ENCODE peak calls at places on chromosomes 1 and 21, in ten cellular contexts. I, P, S, A, L, Z, V, B, R and U are unnamed samples. For H3K27me3, the result is how much of the 10 kb centered on the place peaks cover.

GRCh38 chr1:5886140-5886483 is 106.1 kb downstream of the NPHP4 start:
- DNase-seq in B (no peak), P (no peak), A (no peak), Z (no peak), I (no peak), V (no peak), S (no peak), L (no peak), R (no peak), U (no peak)

GRCh38 chr1:116567790-116568667 is 2.8 kb downstream of the CD58 start:
- DNase-seq in L (no peak), V (no peak), R (no peak), P (no peak), A (no peak), I (no peak), S (no peak), B (no peak), Z (no peak), U (no peak)

GRCh38 chr1:211734791-211735190 is 59.4 kb upstream of the NEK2 start:
- DNase-seq in V (no peak), S (no peak), I (no peak), B (no peak), R (no peak), P (no peak), Z (peak), L (peak), A (no peak), U (no peak)

GRCh38 chr1:7366955-7367665 is 404.0 kb upstream of the VAMP3 start:
- DNase-seq in L (no peak), B (no peak), P (no peak), V (no peak), I (no peak), A (no peak), Z (no peak), S (peak), R (no peak), U (no peak)

GRCh38 chr1:154866995-154867795 is 2.9 kb downstream of the KCNN3 start:
- DNase-seq in B (no peak), L (peak), I (no peak), R (no peak), V (peak), S (peak), A (no peak), Z (no peak), P (no peak), U (no peak)

GRCh38 chr1:55584521-55585401 is 369.6 kb upstream of the USP24 start:
- DNase-seq in P (no peak), S (no peak), Z (no peak), A (no peak), I (no peak), R (no peak), L (no peak), B (no peak), V (no peak), U (no peak)

GRCh38 chr1:47967868-47968267 is 29.3 kb downstream of the TRABD2B start:
- DNase-seq in L (no peak), R (no peak), Z (no peak), A (no peak), I (no peak), P (no peak), S (no peak), V (no peak), B (no peak), U (no peak)

GRCh38 chr1:245716561-245716960 is 561.8 kb downstream of the KIF26B start:
- DNase-seq in A (no peak), R (no peak), B (no peak), L (no peak), V (no peak), P (no peak), S (no peak), I (no peak), Z (no peak), U (no peak)

GRCh38 chr21:45580576-45581321 is 38.5 kb upstream of the SLC19A1 start:
- DNase-seq in S (no peak), A (no peak), Z (no peak), B (no peak), I (no peak), P (no peak), L (no peak), V (peak), R (no peak), U (no peak)

GRCh38 chr1:32767641-32768040 is 49.5 kb downstream of the YARS1 start:
- DNase-seq in A (no peak), Z (no peak), R (no peak), V (no peak), S (no peak), L (no peak), I (no peak), B (no peak), P (no peak), U (no peak)

DNA sequence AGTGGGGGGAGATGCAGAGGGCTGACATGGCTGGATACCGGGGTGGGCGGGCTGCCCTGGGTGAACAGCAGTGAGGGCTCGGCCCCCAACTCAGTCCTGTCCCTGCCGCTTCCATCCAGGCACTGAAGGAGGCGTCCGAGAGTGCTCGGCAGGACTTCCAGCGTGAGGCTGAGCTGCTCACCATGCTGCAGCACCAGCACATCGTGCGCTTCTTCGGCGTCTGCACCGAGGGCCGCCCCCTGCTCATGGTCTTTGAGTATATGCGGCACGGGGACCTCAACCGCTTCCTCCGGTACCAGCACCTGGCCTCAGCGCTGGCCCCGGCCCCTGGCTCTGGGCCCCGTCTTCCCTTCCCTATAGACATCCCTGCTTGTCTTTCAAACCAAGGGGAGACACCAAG is 15.6 kb downstream of the NTRK1 start:
- DNase-seq in A (no peak), V (no peak), L (no peak), I (no peak), R (no peak), B (no peak), S (no peak), P (no peak), Z (no peak), U (no peak)
- H3K27me3 ChIP-seq in A (under half), V (under half), L (under half), I (under half), R (half or more), B (under half), S (under half), P (under half), Z (under half), U (under half)

GRCh38 chr1:153174624-153175023 is 23.9 kb upstream of the SPRR2G start:
- DNase-seq in R (no peak), Z (no peak), L (peak), S (no peak), B (no peak), I (no peak), V (no peak), P (no peak), A (no peak), U (no peak)
- H3K27me3 ChIP-seq in R (under half), Z (under half), L (under half), S (under half), B (under half), I (under half), V (under half), P (under half), A (under half), U (under half)

DNA sequence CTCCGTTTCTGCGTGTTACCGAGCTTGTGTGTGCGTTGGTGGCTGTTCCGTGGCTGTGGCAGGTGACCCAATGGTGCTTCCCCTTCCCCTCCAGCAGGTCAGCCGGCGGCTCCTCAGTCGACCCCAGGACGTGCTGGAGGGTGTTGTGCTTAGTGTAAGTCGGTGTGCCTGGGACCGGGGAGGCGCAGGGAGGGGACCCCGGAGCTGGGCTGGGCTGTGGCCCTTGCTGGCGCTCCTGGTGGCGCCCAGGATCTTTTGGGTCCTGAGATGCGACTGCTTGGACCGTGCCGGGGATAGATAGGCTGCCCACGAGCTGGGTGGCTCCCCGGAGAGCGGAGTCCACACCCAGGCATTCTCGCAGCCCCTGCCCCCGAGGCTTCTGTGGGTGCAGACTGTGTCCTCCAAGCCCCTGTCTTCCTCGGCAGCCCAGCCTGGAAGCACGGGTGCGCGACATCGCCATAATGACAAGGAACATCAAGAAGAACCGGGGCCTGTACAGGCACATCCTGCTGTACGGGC is 5.9 kb downstream of the ATAD3C start:
- DNase-seq in A (no peak), P (no peak), B (no peak), R (no peak), V (no peak), Z (no peak), I (no peak), L (no peak), S (no peak), U (no peak)
- H3K27me3 ChIP-seq in A (under half), P (under half), B (under half), R (under half), V (under half), Z (under half), I (under half), L (under half), S (under half), U (under half)

DNA sequence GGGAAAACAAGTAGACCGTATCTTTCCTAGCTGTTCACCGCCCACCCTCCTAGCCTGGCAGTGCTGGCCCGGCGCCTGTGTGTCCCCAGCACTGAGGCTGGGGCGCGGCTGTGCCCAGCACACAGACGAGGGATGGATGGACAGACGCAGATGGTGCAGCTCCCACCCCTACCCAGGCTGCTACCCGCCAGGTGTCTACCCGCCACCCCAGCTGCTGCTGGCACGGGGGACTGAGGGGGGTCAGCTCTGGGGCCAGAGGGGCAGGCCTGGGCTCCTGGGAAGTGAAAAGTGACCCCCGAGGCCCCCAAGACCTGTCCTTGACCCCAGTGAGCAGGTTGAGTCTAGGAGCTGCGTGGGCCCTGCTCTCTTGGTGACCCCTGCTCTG is 2.9 kb upstream of the VWA1 start:
- DNase-seq in P (no peak), V (no peak), S (peak), Z (peak), L (no peak), B (no peak), A (no peak), I (no peak), R (no peak), U (no peak)
- H3K27me3 ChIP-seq in P (under half), V (under half), S (under half), Z (under half), L (under half), B (under half), A (under half), I (under half), R (under half), U (under half)

DNA sequence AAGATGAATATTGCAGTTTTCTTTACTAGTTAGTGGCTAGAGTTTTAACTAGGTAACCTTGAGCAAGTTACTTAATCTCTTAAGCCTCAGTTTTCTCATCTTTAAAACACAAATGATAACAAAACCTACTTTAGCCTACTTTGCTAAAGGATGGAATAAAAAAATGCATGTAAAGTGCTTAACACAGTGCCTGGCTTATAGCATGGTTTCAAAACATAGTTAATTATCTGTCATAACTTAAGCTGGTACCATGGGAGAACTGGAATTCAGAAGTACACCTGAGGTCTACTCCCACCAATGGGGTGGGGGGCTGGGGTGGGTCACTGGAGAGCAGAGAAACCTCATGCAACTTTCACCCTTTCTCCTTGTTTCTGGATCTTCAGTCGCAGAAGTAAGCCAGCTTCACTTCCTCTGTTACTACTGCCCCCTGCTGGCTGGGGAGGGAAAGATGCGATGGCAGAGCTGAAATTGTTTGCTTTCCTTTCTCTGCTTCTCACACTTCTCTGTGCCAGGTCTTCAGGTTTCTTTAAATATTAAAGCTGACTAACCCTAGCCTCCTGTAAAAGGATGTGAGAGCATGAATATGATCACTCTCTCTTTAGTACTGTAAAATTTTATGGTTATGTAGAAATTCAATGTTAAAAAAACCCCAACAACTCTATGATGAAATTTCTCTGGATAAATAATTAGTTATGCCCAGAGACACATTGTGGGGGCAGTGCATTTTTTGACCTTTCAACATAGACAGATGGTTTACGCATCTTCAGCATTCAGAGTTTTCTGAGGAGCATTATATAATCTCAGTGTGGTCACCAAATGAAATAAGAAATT is 324.2 kb downstream of the HLX start:
- DNase-seq in I (peak), A (peak), S (peak), Z (peak), P (peak), V (peak), B (peak), L (peak), R (no peak), U (peak)
- H3K27me3 ChIP-seq in I (under half), A (under half), S (under half), Z (under half), P (under half), V (under half), B (under half), L (under half), R (under half), U (under half)

GRCh38 chr1:44407430-44408180 is 2.5 kb downstream of the RNF220 start:
- DNase-seq in A (no peak), B (peak), I (no peak), P (no peak), R (no peak), L (no peak), S (peak), V (no peak), Z (no peak), U (no peak)
- H3K27me3 ChIP-seq in A (under half), B (half or more), I (half or more), P (half or more), R (half or more), L (under half), S (under half), V (half or more), Z (under half), U (half or more)

GRCh38 chr1:159939603-159940002 is 5.8 kb downstream of the IGSF9 start:
- DNase-seq in L (peak), B (no peak), I (no peak), A (no peak), Z (no peak), S (no peak), P (no peak), V (no peak), R (no peak), U (no peak)

GRCh38 chr1:159940006-159940620 is 5.3 kb downstream of the IGSF9 start:
- DNase-seq in B (no peak), L (no peak), V (peak), R (no peak), I (no peak), Z (no peak), S (no peak), P (no peak), A (no peak), U (no peak)

GRCh38 chr1:159938905-159939587 is 6.4 kb downstream of the IGSF9 start:
- DNase-seq in I (no peak), S (no peak), A (no peak), Z (no peak), P (no peak), V (peak), R (no peak), B (no peak), L (no peak), U (no peak)

GRCh38 chr1:159937014-159937750 is 8.2 kb downstream of the IGSF9 start:
- DNase-seq in R (no peak), Z (no peak), S (no peak), A (no peak), V (peak), L (no peak), I (no peak), P (no peak), B (no peak), U (no peak)

DNA sequence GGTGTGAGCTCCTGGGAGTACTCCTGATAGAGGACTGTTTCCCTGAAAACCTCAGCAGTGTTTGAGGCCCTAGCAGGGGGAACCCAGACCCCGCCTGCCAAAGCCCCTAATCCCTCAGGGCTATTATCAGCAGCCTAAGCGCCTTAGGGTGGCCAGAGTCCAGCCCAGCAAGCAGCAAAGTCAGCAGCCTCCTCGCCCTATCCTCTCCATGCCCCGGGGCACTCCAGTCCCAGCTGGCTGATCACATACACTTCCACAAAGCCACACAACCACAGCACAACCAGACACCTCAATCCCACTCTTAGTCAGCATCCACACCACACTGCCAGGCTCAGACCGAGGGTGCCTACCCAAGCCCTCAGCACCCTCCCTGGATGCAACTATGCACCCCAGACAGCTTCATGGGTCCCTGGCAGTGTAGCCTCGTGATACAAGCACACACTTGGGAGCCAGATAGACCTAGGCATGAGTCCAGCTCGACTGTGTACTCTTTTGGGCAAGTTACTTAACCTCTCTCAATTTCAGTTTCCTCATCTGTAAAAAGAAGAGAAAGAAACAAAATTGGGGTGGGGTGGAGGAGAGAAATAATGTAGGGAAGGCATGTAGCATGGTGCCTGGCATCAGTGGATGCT is 7.1 kb downstream of the IGSF9 start:
- DNase-seq in A (no peak), R (no peak), S (peak), I (no peak), P (no peak), B (no peak), L (no peak), Z (no peak), V (peak), U (no peak)
- H3K27me3 ChIP-seq in A (under half), R (under half), S (under half), I (under half), P (under half), B (under half), L (under half), Z (under half), V (under half), U (under half)

GRCh38 chr21:26842300-26842699 is 2.9 kb downstream of the ADAMTS1 start:
- DNase-seq in B (no peak), L (no peak), R (no peak), V (no peak), P (no peak), S (no peak), I (no peak), A (no peak), Z (no peak), U (no peak)
- H3K27me3 ChIP-seq in B (under half), L (under half), R (under half), V (half or more), P (under half), S (under half), I (under half), A (under half), Z (under half), U (under half)

GRCh38 chr1:941588-942383 is 17.3 kb downstream of the NOC2L start:
- DNase-seq in R (no peak), A (no peak), Z (peak), P (peak), I (peak), B (peak), L (no peak), S (peak), V (peak), U (no peak)
- H3K27me3 ChIP-seq in R (half or more), A (under half), Z (under half), P (under half), I (under half), B (under half), L (under half), S (under half), V (under half), U (under half)